ENCODE peak calls at places on chromosomes 5 and 9, in six cellular contexts. Z is K562, F is H1, X is GM12878, W is GM12892, L is HepG2. P is an unnamed sample.

GRCh38 chr5:140674211-140674610 is 835 bp upstream of the DND1 start:
- DNase-seq in Z (no peak), F (no peak), X (no peak), W (no peak), L (no peak), P (no peak)

GRCh38 chr5:83107692-83108410 is 30.5 kb downstream of the XRCC4 start:
- DNase-seq in Z (no peak), F (no peak), X (no peak), W (no peak), L (no peak), P (no peak)

GRCh38 chr9:1057910-1058309 is 7.8 kb downstream of the DMRT2 start:
- DNase-seq in Z (no peak), F (no peak), X (no peak), W (no peak), L (no peak), P (no peak)

GRCh38 chr9:33776578-33776977 is 18.8 kb upstream of the PRSS3 start:
- DNase-seq in Z (no peak), F (no peak), X (no peak), W (no peak), L (no peak), P (no peak)

GRCh38 chr5:6201626-6202025 is 176.7 kb downstream of the MED10 start:
- DNase-seq in Z (no peak), F (no peak), X (no peak), W (no peak), L (no peak), P (no peak)

GRCh38 chr9:135347461-135347860 is 132.1 kb upstream of the PPP1R26 start:
- DNase-seq in Z (no peak), F (no peak), X (no peak), W (no peak), L (no peak), P (no peak)

GRCh38 chr9:87039809-87040392 is 92.6 kb upstream of the GAS1 start:
- DNase-seq in Z (no peak), F (no peak), X (no peak), W (no peak), L (no peak), P (no peak)

GRCh38 chr5:158952951-158953350 is 146.8 kb downstream of the EBF1 start:
- DNase-seq in Z (no peak), F (no peak), X (no peak), W (no peak), L (no peak), P (no peak)

GRCh38 chr5:61407706-61408105 is 75.6 kb downstream of the ZSWIM6 start:
- DNase-seq in Z (peak; percentile 12), F (no peak), X (no peak), W (no peak), L (no peak), P (no peak)

GRCh38 chr5:142716963-142717362 is 31.1 kb upstream of the FGF1 start:
- DNase-seq in Z (peak; percentile 35), F (no peak), X (no peak), W (no peak), L (peak; percentile 54), P (peak; percentile 23)

GRCh38 chr5:1552469-1553255 is 28.9 kb upstream of the LPCAT1 start:
- DNase-seq in Z (no peak), F (no peak), X (no peak), W (no peak), L (peak; percentile 48), P (no peak)

GRCh38 chr9:36284226-36284625 is 26.0 kb upstream of the GNE start:
- DNase-seq in Z (no peak), F (no peak), X (no peak), W (no peak), L (no peak), P (no peak)

GRCh38 chr9:70470050-70471015 is 55.9 kb upstream of the KLF9 start:
- DNase-seq in Z (no peak), F (no peak), X (no peak), W (no peak), L (peak; percentile 90), P (no peak)
- TF ChIP-seq POLR2A in Z (no peak), F (no peak), X (no peak), W (no peak), L (peak; percentile 19), P (no peak)

GRCh38 chr5:29114331-29114768 is 2076.0 kb upstream of the CDH9 start:
- DNase-seq in Z (peak; percentile 45), F (no peak), X (no peak), W (no peak), L (no peak), P (no peak)
- TF ChIP-seq TAF1 in Z (no peak), F (no peak), X (no peak), W (no peak), L (no peak), P (no peak)

DNA sequence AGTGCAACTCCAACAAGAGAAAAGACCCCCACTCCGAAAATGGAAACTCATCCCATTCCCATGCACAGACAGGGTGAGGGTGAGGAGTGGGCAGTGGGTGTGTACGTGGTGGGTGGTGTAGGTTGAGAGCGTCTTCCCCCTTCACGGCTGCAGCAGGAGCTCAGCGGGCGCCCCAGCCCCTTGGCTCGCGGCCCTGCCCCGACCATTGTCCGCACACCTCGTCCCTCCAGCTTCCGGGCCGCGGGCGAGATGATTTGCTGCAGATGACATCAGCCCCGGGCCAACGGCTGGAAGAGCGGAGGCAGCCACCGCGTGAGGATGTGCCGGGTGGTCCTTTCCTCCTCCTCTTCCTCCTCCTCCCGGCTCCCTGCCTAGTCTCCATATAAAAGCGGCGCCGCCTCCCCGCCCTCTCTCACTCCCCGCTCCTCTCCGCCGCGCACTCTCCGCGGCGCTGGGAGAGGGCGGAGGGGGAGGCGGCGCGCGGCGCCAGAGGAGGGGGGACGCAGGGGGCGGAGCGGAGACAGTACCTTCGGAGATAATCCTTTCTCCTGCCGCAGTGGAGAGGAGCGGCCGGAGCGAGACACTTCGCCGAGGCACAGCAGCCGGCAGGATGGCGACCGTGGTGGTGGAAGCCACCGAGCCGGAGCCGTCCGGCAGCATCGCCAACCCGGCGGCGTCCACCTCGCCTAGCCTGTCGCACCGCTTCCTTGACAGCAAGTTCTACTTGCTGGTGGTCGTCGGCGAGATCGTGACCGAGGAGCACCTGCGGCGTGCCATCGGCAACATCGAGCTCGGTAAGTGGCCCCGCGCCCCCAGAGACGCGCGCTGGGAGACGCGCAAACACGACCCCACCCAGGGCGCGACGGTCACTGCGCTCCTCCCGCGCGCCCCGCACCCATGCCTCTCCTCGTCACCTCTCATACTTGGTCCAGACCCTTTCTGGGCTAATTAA is at the start of gene MAP1B:
- DNase-seq in Z (peak; percentile 84), F (peak; percentile 92), X (no peak), W (peak; percentile 8), L (peak; percentile 35), P (peak; percentile 25)
- TF ChIP-seq POLR2A in Z (peak; percentile 81), F (peak; percentile 22), X (no peak), W (no peak), L (peak; percentile 45), P (no peak)

GRCh38 chr9:31776471-31776870 is 608.0 kb upstream of the ACO1 start:
- DNase-seq in Z (no peak), F (no peak), X (no peak), W (no peak), L (no peak), P (no peak)
- TF ChIP-seq TAF1 in Z (no peak), F (no peak), X (no peak), W (no peak), L (no peak), P (no peak)

GRCh38 chr5:113487779-113488644 is at the start of gene MCC:
- DNase-seq in Z (no peak), F (peak; percentile 66), X (no peak), W (no peak), L (peak; percentile 53), P (peak; percentile 39)
- TF ChIP-seq POLR2A in Z (no peak), F (peak; percentile 52), X (no peak), W (no peak), L (no peak), P (no peak)

GRCh38 chr9:125438506-125439433 is 177.1 kb downstream of the GAPVD1 start:
- DNase-seq in Z (no peak), F (no peak), X (no peak), W (no peak), L (no peak), P (no peak)

GRCh38 chr9:125434986-125435775 is 173.6 kb downstream of the GAPVD1 start:
- DNase-seq in Z (no peak), F (no peak), X (no peak), W (no peak), L (no peak), P (no peak)

GRCh38 chr9:125437771-125438221 is 176.2 kb downstream of the GAPVD1 start:
- DNase-seq in Z (no peak), F (no peak), X (no peak), W (no peak), L (no peak), P (no peak)

GRCh38 chr9:125435776-125436612 is 174.4 kb downstream of the GAPVD1 start:
- DNase-seq in Z (no peak), F (no peak), X (no peak), W (no peak), L (no peak), P (no peak)

GRCh38 chr9:125436613-125437443 is 175.2 kb downstream of the GAPVD1 start:
- DNase-seq in Z (peak; percentile 37), F (no peak), X (no peak), W (no peak), L (no peak), P (no peak)
- TF ChIP-seq TAF1 in Z (no peak), F (no peak), X (no peak), W (no peak), L (no peak), P (no peak)

GRCh38 chr5:55306641-55307382 is 682 bp downstream of the DHX29 start:
- DNase-seq in Z (peak; percentile 32), F (no peak), X (no peak), W (no peak), L (peak; percentile 27), P (no peak)
- TF ChIP-seq POLR2A in Z (no peak), F (no peak), X (no peak), W (no peak), L (no peak), P (no peak)

P was measured in GM12891.